ENCODE peak calls at places on chromosomes 3 and 15, in seven cellular contexts. X, J, O, P, M, H and W are unnamed samples. For H3K9me3 and H3K36me3, the result is how much of the 10 kb centered on the place peaks cover.

GRCh38 chr3:13189639-13190375 is 116.6 kb upstream of the IQSEC1 start:
- DNase-seq in P (peak), M (no peak), X (peak), H (no peak), O (peak), J (no peak), W (peak)

GRCh38 chr3:31710123-31710841 is 177.6 kb downstream of the STT3B start:
- DNase-seq in O (peak), H (no peak), X (no peak), P (no peak), M (no peak), J (no peak), W (no peak)

GRCh38 chr3:149020196-149020838 is 29.0 kb downstream of the GYG1 start:
- DNase-seq in J (no peak), H (no peak), M (no peak), P (no peak), O (peak), X (no peak), W (peak)

GRCh38 chr3:101615525-101615924 is 41.5 kb downstream of the PCNP start:
- DNase-seq in H (no peak), O (no peak), X (no peak), J (no peak), P (no peak), M (no peak), W (no peak)

GRCh38 chr15:38073278-38073930 is 139.0 kb downstream of the TMCO5A start:
- DNase-seq in X (no peak), M (peak), O (peak), H (peak), P (no peak), J (peak), W (peak)

GRCh38 chr3:156642750-156643728 is 31.4 kb upstream of the TIPARP start:
- DNase-seq in O (no peak), J (no peak), M (no peak), H (no peak), P (no peak), X (no peak), W (no peak)

GRCh38 chr3:8500208-8500961 is 1.2 kb upstream of the LMCD1 start:
- DNase-seq in M (no peak), O (peak), P (peak), H (peak), X (no peak), J (peak), W (no peak)

GRCh38 chr3:43503067-43503728 is 118.6 kb downstream of the ANO10 start:
- DNase-seq in O (peak), M (no peak), J (peak), X (no peak), H (peak), P (no peak), W (no peak)

GRCh38 chr3:135325726-135326245 is 530.7 kb downstream of the EPHB1 start:
- DNase-seq in O (no peak), X (no peak), P (peak), H (peak), J (no peak), M (no peak), W (no peak)

GRCh38 chr3:179544981-179545645 is 17.6 kb upstream of the ACTL6A start:
- DNase-seq in H (no peak), P (no peak), J (no peak), X (no peak), O (peak), M (no peak), W (no peak)

GRCh38 chr3:123871946-123872345 is 12.2 kb downstream of the MYLK start:
- DNase-seq in M (no peak), O (peak), P (no peak), J (peak), H (no peak), X (no peak), W (no peak)

GRCh38 chr3:48402281-48402732 is 27.6 kb downstream of the PLXNB1 start:
- DNase-seq in O (peak), H (no peak), J (no peak), P (peak), M (peak), X (peak), W (peak)

GRCh38 chr15:29668120-29668602 is 154.1 kb downstream of the TJP1 start:
- DNase-seq in M (peak), H (peak), J (peak), P (peak), X (peak), O (peak), W (peak)

GRCh38 chr3:122513386-122514122 is 1.2 kb downstream of the KPNA1 start:
- DNase-seq in H (no peak), O (peak), P (no peak), J (peak), M (no peak), X (no peak), W (no peak)

GRCh38 chr15:46413799-46414198 is 779.0 kb downstream of the SQOR start:
- DNase-seq in H (no peak), O (peak), J (no peak), X (no peak), M (no peak), P (no peak), W (no peak)

GRCh38 chr3:87856126-87856525 is 202.7 kb downstream of the CGGBP1 start:
- DNase-seq in M (no peak), O (no peak), H (no peak), X (no peak), P (no peak), J (no peak), W (no peak)

GRCh38 chr3:13662238-13662847 is 113.4 kb downstream of the FBLN2 start:
- DNase-seq in O (no peak), X (no peak), M (peak), H (no peak), P (no peak), J (no peak), W (no peak)

GRCh38 chr15:28876845-28877185 is 9.0 kb upstream of the APBA2 start:
- DNase-seq in J (no peak), O (no peak), P (no peak), M (no peak), H (no peak), X (no peak), W (no peak)

GRCh38 chr3:155232605-155233004 is 60.9 kb downstream of the STRIT1 start:
- DNase-seq in P (no peak), H (no peak), M (peak), X (no peak), J (no peak), O (peak), W (peak)

GRCh38 chr15:78618064-78618463 is 2.7 kb downstream of the CHRNA3 start:
- DNase-seq in P (no peak), M (no peak), H (no peak), J (no peak), X (no peak), O (no peak), W (no peak)

GRCh38 chr3:196016485-196016884 is 65.4 kb downstream of the TFRC start:
- DNase-seq in H (no peak), X (no peak), M (no peak), J (no peak), O (peak), P (no peak), W (peak)

GRCh38 chr3:197800379-197800778 is 9.3 kb downstream of the LRCH3 start:
- DNase-seq in P (no peak), M (no peak), J (no peak), O (peak), X (no peak), H (no peak), W (no peak)

GRCh38 chr3:67526246-67526645 is 128.2 kb downstream of the SUCLG2 start:
- DNase-seq in M (no peak), O (peak), P (no peak), J (no peak), H (no peak), X (no peak), W (peak)

GRCh38 chr3:195522254-195523023 is 20.7 kb downstream of the PPP1R2 start:
- DNase-seq in X (no peak), O (peak), M (no peak), P (no peak), J (peak), H (peak), W (no peak)

GRCh38 chr3:128568602-128569490 is 75.8 kb upstream of the GATA2 start:
- DNase-seq in P (no peak), H (no peak), O (no peak), J (no peak), M (no peak), X (no peak), W (no peak)

GRCh38 chr3:11554666-11555065 is 89.0 kb downstream of the VGLL4 start:
- DNase-seq in X (no peak), O (no peak), J (no peak), M (no peak), P (no peak), H (no peak), W (no peak)

GRCh38 chr3:167978071-167978470 is 117.7 kb downstream of the GOLIM4 start:
- DNase-seq in H (no peak), M (no peak), O (no peak), P (no peak), J (no peak), X (no peak), W (no peak)

GRCh38 chr3:127387119-127387518 is 99.3 kb upstream of the PRR20G start:
- DNase-seq in X (peak), O (no peak), H (no peak), P (no peak), M (no peak), J (no peak), W (no peak)

GRCh38 chr3:114466251-114466650 is 172.4 kb downstream of the TIGIT start:
- DNase-seq in X (no peak), O (no peak), J (no peak), H (no peak), P (no peak), M (no peak), W (no peak)

GRCh38 chr15:69156726-69157381 is 3.6 kb upstream of the GLCE start:
- DNase-seq in O (no peak), M (no peak), P (peak), J (no peak), H (peak), X (no peak), W (no peak)

GRCh38 chr3:130699765-130700164 is 46.9 kb downstream of the PIK3R4 start:
- DNase-seq in J (peak), M (no peak), P (no peak), H (peak), O (peak), X (no peak), W (no peak)

GRCh38 chr3:46501702-46502101 is 3.9 kb downstream of the RTP3 start:
- DNase-seq in P (no peak), H (no peak), M (no peak), O (peak), X (no peak), J (no peak), W (no peak)
- H3K4me3 ChIP-seq in P (no peak), H (no peak), M (no peak), O (no peak), X (no peak), J (no peak), W (no peak)

GRCh38 chr15:79769081-79769481 is 127.7 kb downstream of the MTHFS start:
- DNase-seq in P (peak), X (no peak), M (peak), H (peak), J (no peak), O (no peak), W (peak)
- H3K9me3 ChIP-seq in P (under half), X (under half), M (under half), H (under half), J (under half), O (under half), W (under half)

GRCh38 chr3:46677096-46677702 is 16.3 kb downstream of the ALS2CL start:
- DNase-seq in X (no peak), H (no peak), M (no peak), P (no peak), J (no peak), O (peak), W (no peak)
- H3K36me3 ChIP-seq in X (under half), H (under half), M (under half), P (under half), J (under half), O (under half), W (under half)

DNA sequence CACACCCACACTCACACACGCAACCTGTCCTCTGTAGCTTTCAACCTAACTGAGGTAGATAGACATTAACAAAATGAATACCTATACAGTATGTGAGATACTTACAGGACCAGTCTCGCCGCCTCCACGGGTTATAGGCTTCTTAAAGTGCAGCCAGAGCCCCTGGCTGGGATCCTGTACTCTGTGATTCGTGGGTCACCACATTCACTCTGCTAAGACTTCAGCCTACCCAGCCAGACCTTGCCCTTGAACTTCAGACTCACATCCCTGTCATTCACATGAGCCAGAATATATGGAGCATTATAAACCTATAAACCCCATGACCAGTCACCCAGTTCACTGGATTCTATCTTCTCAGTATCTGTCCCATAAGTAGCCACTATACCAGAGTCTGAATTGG is 1.4 kb downstream of the DLEC1 start:
- DNase-seq in J (no peak), P (no peak), H (no peak), M (no peak), O (no peak), X (no peak), W (no peak)
- H3K4me3 ChIP-seq in J (no peak), P (no peak), H (no peak), M (peak), O (no peak), X (no peak), W (no peak)

GRCh38 chr3:44568561-44568960 is 13.6 kb downstream of the ZKSCAN7 start:
- DNase-seq in P (no peak), J (no peak), X (no peak), O (peak), H (no peak), M (no peak), W (no peak)

GRCh38 chr3:44576661-44577060 is 8.1 kb upstream of the ZNF660 start:
- DNase-seq in H (no peak), O (no peak), X (no peak), M (no peak), J (no peak), P (no peak), W (no peak)

DNA sequence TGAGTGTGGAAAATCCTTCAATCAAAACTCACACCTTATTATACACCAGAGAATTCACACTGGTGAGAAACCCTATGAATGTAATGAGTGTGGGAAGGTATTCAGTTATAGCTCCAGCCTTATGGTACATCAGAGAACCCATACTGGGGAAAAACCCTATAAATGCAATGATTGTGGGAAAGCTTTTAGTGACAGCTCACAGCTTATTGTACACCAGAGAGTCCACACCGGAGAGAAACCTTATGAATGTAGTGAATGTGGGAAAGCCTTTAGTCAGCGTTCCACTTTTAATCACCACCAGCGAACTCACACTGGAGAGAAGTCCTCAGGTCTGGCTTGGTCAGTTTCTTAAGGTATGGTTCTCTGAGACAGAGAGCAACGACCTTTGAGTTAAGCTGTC is 13.7 kb upstream of the ZNF660 start:
- DNase-seq in M (no peak), O (no peak), X (no peak), P (no peak), H (no peak), J (no peak), W (no peak)
- H3K9me3 ChIP-seq in M (under half), O (under half), X (under half), P (under half), H (under half), J (under half), W (under half)

DNA sequence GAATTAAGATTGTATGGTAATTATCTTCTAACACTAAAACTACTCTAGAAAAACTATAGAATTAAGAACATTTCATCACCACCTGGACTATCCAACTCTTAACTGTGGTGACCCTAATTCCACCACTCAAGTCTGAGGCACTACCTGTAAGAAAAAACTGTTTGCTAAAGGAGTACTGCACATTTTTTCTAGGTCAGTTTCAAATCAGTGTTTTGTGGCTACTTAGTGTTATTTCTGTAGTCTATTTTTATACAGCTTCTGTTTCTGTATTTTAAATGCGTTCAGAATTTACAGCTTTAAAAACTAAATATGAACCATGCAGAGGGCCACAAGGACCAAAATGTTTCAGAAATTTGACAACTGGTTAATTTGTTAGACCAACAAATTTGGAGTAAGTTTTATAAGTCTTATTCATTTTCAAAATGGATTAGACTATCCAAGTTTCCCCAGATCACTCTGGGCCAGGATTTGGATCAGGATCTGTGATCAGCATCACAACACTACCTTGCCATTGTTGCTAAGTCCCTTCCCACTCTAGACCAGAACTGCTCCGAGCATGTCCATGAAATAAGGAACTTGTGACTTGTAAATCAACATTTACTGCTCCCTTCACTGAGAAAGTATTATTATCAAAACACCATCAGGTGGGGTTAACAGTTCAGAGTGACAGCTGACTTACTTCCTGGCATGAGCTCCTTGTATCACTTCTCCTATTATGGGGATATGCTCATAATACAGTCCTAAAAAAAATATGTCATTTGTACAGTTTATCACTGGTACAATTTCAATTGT is 8.6 kb downstream of the GLT8D1 start:
- DNase-seq in X (no peak), H (no peak), O (no peak), P (no peak), M (no peak), J (no peak), W (no peak)
- H3K36me3 ChIP-seq in X (under half), H (half or more), O (half or more), P (half or more), M (under half), J (under half), W (half or more)

DNA sequence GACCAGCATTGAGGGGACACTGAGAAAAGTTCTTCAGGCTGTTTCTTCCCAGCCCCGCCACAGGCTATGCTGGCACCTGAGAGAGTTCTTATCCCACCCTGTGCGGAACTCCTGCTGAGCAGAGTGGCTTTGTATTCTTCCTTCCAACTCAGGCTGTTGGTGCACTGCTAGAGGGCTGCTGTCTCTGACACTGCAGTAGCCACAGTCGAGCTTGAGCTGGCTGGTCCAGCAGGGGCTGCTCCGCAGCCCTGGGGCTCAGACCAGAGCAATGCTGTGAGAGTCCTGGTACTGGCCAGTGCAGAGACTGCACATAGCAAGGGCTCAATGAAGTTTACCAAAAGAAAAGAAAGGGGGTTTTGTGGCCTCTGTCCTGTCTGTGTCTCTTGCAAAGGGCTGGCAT is 3.6 kb downstream of the GNAI2 start:
- DNase-seq in O (no peak), H (no peak), J (peak), X (no peak), M (no peak), P (no peak), W (no peak)
- H3K4me3 ChIP-seq in O (no peak), H (no peak), J (peak), X (no peak), M (no peak), P (no peak), W (no peak)

GRCh38 chr15:98997312-98997711 is 10.3 kb downstream of the PGPEP1L start:
- DNase-seq in X (no peak), J (no peak), M (no peak), O (no peak), P (no peak), H (no peak), W (no peak)
- H3K9me3 ChIP-seq in X (under half), J (under half), M (under half), O (under half), P (under half), H (under half), W (under half)

GRCh38 chr15:90986790-90987507 is 7.4 kb downstream of the PRC1 start:
- DNase-seq in X (no peak), O (no peak), M (no peak), P (no peak), J (no peak), H (no peak), W (no peak)

GRCh38 chr15:90987561-90988141 is 6.7 kb downstream of the PRC1 start:
- DNase-seq in J (no peak), O (no peak), M (no peak), P (no peak), X (no peak), H (no peak), W (no peak)

GRCh38 chr15:90982135-90982534 is 12.2 kb downstream of the PRC1 start:
- DNase-seq in H (no peak), M (no peak), P (no peak), O (peak), J (no peak), X (no peak), W (no peak)

GRCh38 chr15:90979582-90979981 is 14.8 kb downstream of the PRC1 start:
- DNase-seq in X (no peak), P (no peak), H (no peak), M (no peak), O (peak), J (no peak), W (no peak)

DNA sequence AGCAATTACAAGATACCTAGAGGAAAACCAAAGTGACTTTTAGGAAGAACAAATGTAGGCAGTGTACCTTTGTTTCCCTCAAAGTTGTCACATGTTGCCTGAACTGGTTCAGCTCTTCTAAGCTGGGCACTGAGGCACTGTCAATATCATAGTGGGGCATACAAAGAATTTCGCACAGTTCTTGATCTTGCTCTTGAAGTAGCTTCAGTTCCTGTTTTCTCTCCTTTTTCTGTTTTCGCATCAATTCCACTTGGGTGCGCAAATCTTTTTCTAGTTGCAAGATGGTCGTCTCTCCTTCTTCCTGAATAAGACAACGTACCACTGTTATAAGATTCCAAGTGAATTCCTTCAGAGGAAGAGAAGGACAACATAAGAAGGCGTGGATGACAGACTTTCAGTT is 12.7 kb downstream of the PRC1 start:
- DNase-seq in J (no peak), X (no peak), O (no peak), M (no peak), P (no peak), H (no peak), W (no peak)
- H3K36me3 ChIP-seq in J (under half), X (under half), O (under half), M (under half), P (half or more), H (under half), W (half or more)